ENCODE peak calls at places on chromosomes 5 and 9, in ten cellular contexts. E is stomach, V is choroid plexus epithelial cell, T is COR-L47, O is AG04449, B is A549, A is IMR-90, R is posterior cingulate gyrus, F is kidney, P is NCI-H2029 treated with DMSO at 0.1 percent for 48 hours. W is an unnamed sample.

GRCh38 chr5:157384971-157385709 is 74.9 kb upstream of the NIPAL4 start:
- DNase-seq in A (peak), B (peak), R (no peak), E (no peak), T (no peak), V (peak), F (no peak), O (peak), P (no peak), W (peak)

GRCh38 chr5:132459983-132460834 is 30.4 kb downstream of the IRF1 start:
- DNase-seq in P (peak), R (no peak), A (no peak), B (no peak), V (peak), F (no peak), E (peak), T (peak), O (no peak), W (no peak)

GRCh38 chr5:119360905-119361605 is 5.2 kb downstream of the TNFAIP8 start:
- DNase-seq in A (peak), F (no peak), B (no peak), R (peak), T (no peak), V (peak), E (no peak), O (no peak), P (no peak), W (no peak)

GRCh38 chr5:109907751-109908150 is 218.0 kb downstream of the MAN2A1 start:
- DNase-seq in A (peak), E (no peak), P (no peak), O (peak), V (peak), T (no peak), R (no peak), F (no peak), B (no peak), W (no peak)

GRCh38 chr5:19099195-19099594 is 888.8 kb downstream of the CDH18 start:
- DNase-seq in P (no peak), T (no peak), R (no peak), O (no peak), E (no peak), V (no peak), A (no peak), B (no peak), F (no peak), W (no peak)

GRCh38 chr5:158456756-158457155 is 597.8 kb upstream of the CLINT1 start:
- DNase-seq in O (peak), R (no peak), P (no peak), T (no peak), F (no peak), E (no peak), B (peak), A (peak), V (peak), W (peak)

GRCh38 chr9:121499427-121500164 is at the start of gene GGTA1:
- DNase-seq in A (peak), V (peak), E (peak), P (peak), B (peak), F (peak), R (peak), T (peak), O (no peak), W (peak)

GRCh38 chr9:88653926-88654325 is 118.9 kb downstream of the NXNL2 start:
- DNase-seq in F (no peak), E (no peak), T (no peak), P (no peak), V (peak), R (no peak), B (no peak), O (no peak), A (peak), W (no peak)

GRCh38 chr9:117825609-117826347 is 121.6 kb downstream of the TLR4 start:
- DNase-seq in V (no peak), F (no peak), O (no peak), P (no peak), B (no peak), T (no peak), A (no peak), E (no peak), R (no peak), W (no peak)

GRCh38 chr5:54794437-54794970 is 190.9 kb downstream of the ESM1 start:
- DNase-seq in V (no peak), P (no peak), O (no peak), R (no peak), T (no peak), B (no peak), F (no peak), A (no peak), E (no peak), W (no peak)

GRCh38 chr9:16434522-16434921 is 435.9 kb downstream of the BNC2 start:
- DNase-seq in P (no peak), T (no peak), R (no peak), B (no peak), A (peak), E (no peak), F (no peak), O (no peak), V (peak), W (no peak)

GRCh38 chr5:17302138-17302537 is 84.7 kb downstream of the BASP1 start:
- DNase-seq in A (no peak), F (no peak), T (no peak), R (no peak), O (no peak), V (no peak), E (no peak), P (no peak), B (peak), W (no peak)

GRCh38 chr9:132054024-132054423 is 25.6 kb downstream of the MED27 start:
- DNase-seq in O (no peak), R (peak), V (no peak), A (no peak), F (no peak), T (no peak), B (no peak), E (no peak), P (no peak), W (no peak)

GRCh38 chr9:118449554-118449953 is 745.4 kb downstream of the TLR4 start:
- DNase-seq in V (no peak), O (no peak), P (no peak), B (no peak), F (no peak), T (no peak), R (no peak), E (no peak), A (no peak), W (no peak)

GRCh38 chr9:5951686-5952211 is 61.1 kb downstream of the MLANA start:
- DNase-seq in F (no peak), T (no peak), O (peak), A (peak), E (no peak), P (no peak), R (no peak), V (peak), B (peak), W (no peak)

GRCh38 chr5:96026334-96027065 is 64.8 kb upstream of the ELL2 start:
- DNase-seq in T (no peak), A (peak), P (no peak), O (no peak), R (no peak), E (no peak), B (no peak), V (no peak), F (no peak), W (peak)

GRCh38 chr5:132495672-132496630 is 5.4 kb upstream of the IRF1 start:
- DNase-seq in B (peak), V (peak), R (peak), P (peak), A (peak), O (no peak), E (peak), F (peak), T (peak), W (no peak)

GRCh38 chr5:89929173-89929572 is 480.4 kb downstream of the CETN3 start:
- DNase-seq in A (no peak), P (no peak), E (no peak), F (no peak), R (no peak), V (no peak), T (no peak), O (no peak), B (no peak), W (no peak)

GRCh38 chr5:167743685-167744084 is 547.8 kb upstream of the WWC1 start:
- DNase-seq in F (no peak), E (no peak), V (peak), T (no peak), O (peak), A (peak), B (no peak), P (no peak), R (no peak), W (no peak)

GRCh38 chr5:103569313-103570060 is 6.9 kb upstream of the NUDT12 start:
- DNase-seq in F (no peak), O (no peak), E (peak), V (no peak), B (peak), P (no peak), A (peak), T (no peak), R (no peak), W (no peak)

GRCh38 chr9:129176786-129177442 is 1.1 kb downstream of the IER5L start:
- DNase-seq in R (no peak), P (no peak), T (peak), V (peak), A (peak), B (peak), F (peak), O (no peak), E (no peak), W (no peak)

GRCh38 chr5:77015938-77016569 is 14.2 kb upstream of the AGGF1 start:
- DNase-seq in F (no peak), V (peak), B (peak), P (no peak), O (peak), E (no peak), R (no peak), A (peak), T (peak), W (peak)

GRCh38 chr5:150506571-150507282 is 1.2 kb upstream of the NDST1 start:
- DNase-seq in E (no peak), B (no peak), O (no peak), R (no peak), A (no peak), T (no peak), F (no peak), P (no peak), V (no peak), W (no peak)

GRCh38 chr9:133627341-133627740 is 8.8 kb upstream of the DBH start:
- DNase-seq in P (no peak), B (no peak), O (no peak), F (no peak), T (no peak), R (peak), V (no peak), A (no peak), E (no peak), W (no peak)

W was measured in COLO829.